ENCODE peak calls at places on chromosomes 11 and 22, in seven cellular contexts. Q, P, N, G, Y, C and L are unnamed samples.

GRCh38 chr22:31278643-31279326 is 13.5 kb downstream of the PIK3IP1 start:
- DNase-seq in Q (peak), P (no peak), N (no peak), G (no peak), Y (no peak), C (no peak), L (no peak)

GRCh38 chr11:96189351-96189750 is 153.6 kb downstream of the MAML2 start:
- DNase-seq in Q (no peak), P (no peak), N (no peak), G (peak), Y (no peak), C (no peak), L (no peak)

GRCh38 chr11:104705475-104706195 is 192.6 kb downstream of the CASP12 start:
- DNase-seq in Q (peak), P (no peak), N (no peak), G (peak), Y (no peak), C (no peak), L (no peak)

GRCh38 chr11:61747389-61748285 is 4.8 kb upstream of the MYRF start:
- DNase-seq in Q (peak), P (peak), N (peak), G (peak), Y (peak), C (peak), L (no peak)

GRCh38 chr11:12287374-12288211 is 89.8 kb upstream of the PARVA start:
- DNase-seq in Q (peak), P (peak), N (peak), G (peak), Y (peak), C (peak), L (peak)

GRCh38 chr11:91220476-91221202 is 997.8 kb upstream of the CHORDC1 start:
- DNase-seq in Q (no peak), P (no peak), N (no peak), G (no peak), Y (no peak), C (no peak), L (no peak)

GRCh38 chr11:77165066-77165465 is 37.0 kb downstream of the MYO7A start:
- DNase-seq in Q (no peak), P (no peak), N (no peak), G (no peak), Y (no peak), C (no peak), L (no peak)

GRCh38 chr11:116099541-116099940 is 595.3 kb upstream of the CADM1 start:
- DNase-seq in Q (peak), P (no peak), N (no peak), G (no peak), Y (no peak), C (no peak), L (no peak)

GRCh38 chr11:124837491-124837856 is 27.8 kb upstream of the ROBO3 start:
- DNase-seq in Q (no peak), P (no peak), N (peak), G (peak), Y (peak), C (peak), L (peak)

GRCh38 chr22:24107668-24108067 is 73.6 kb upstream of the SUSD2 start:
- DNase-seq in Q (peak), P (peak), N (no peak), G (no peak), Y (no peak), C (no peak), L (peak)

GRCh38 chr11:114162719-114163123 is 103.2 kb downstream of the ZBTB16 start:
- DNase-seq in Q (peak), P (peak), N (no peak), G (no peak), Y (peak), C (no peak), L (peak)

GRCh38 chr22:36324414-36324813 is 63.4 kb downstream of the MYH9 start:
- DNase-seq in Q (no peak), P (no peak), N (no peak), G (no peak), Y (no peak), C (no peak), L (no peak)

GRCh38 chr22:38032681-38033521 is 24.3 kb upstream of the PICK1 start:
- DNase-seq in Q (no peak), P (no peak), N (no peak), G (no peak), Y (no peak), C (no peak), L (peak)

GRCh38 chr11:8652140-8652539 is 30.3 kb downstream of the TRIM66 start:
- DNase-seq in Q (no peak), P (no peak), N (no peak), G (no peak), Y (no peak), C (no peak), L (no peak)

GRCh38 chr11:64752106-64752970 is 7.4 kb downstream of the PYGM start:
- DNase-seq in Q (no peak), P (peak), N (no peak), G (no peak), Y (no peak), C (no peak), L (no peak)

GRCh38 chr11:102882389-102883024 is 7.7 kb upstream of the MMP12 start:
- DNase-seq in Q (no peak), P (no peak), N (no peak), G (peak), Y (no peak), C (no peak), L (no peak)

GRCh38 chr11:71222318-71223080 is 29.9 kb downstream of the SHANK2 start:
- DNase-seq in Q (peak), P (peak), N (no peak), G (no peak), Y (no peak), C (no peak), L (no peak)

GRCh38 chr11:123434262-123434661 is 4.2 kb downstream of the GRAMD1B start:
- DNase-seq in Q (no peak), P (no peak), N (peak), G (peak), Y (peak), C (peak), L (no peak)

GRCh38 chr22:46269564-46269963 is 1.8 kb downstream of the TTC38 start:
- DNase-seq in Q (peak), P (peak), N (no peak), G (no peak), Y (no peak), C (no peak), L (no peak)

GRCh38 chr11:77779935-77780334 is 40.6 kb downstream of the RSF1 start:
- DNase-seq in Q (no peak), P (no peak), N (no peak), G (no peak), Y (peak), C (peak), L (no peak)

GRCh38 chr22:42688241-42688913 is 32.3 kb downstream of the A4GALT start:
- DNase-seq in Q (peak), P (peak), N (peak), G (no peak), Y (peak), C (peak), L (peak)

GRCh38 chr22:32265882-32266767 is 11.0 kb upstream of the SLC5A4 start:
- DNase-seq in Q (peak), P (no peak), N (peak), G (peak), Y (peak), C (peak), L (no peak)

GRCh38 chr22:39724857-39725256 is 154.3 kb downstream of the CACNA1I start:
- DNase-seq in Q (no peak), P (no peak), N (no peak), G (no peak), Y (no peak), C (no peak), L (no peak)

GRCh38 chr11:70913715-70914231 is 338.6 kb downstream of the SHANK2 start:
- DNase-seq in Q (no peak), P (no peak), N (no peak), G (no peak), Y (no peak), C (peak), L (no peak)

GRCh38 chr11:64096835-64097234 is 61.1 kb downstream of the FLRT1 start:
- DNase-seq in Q (no peak), P (no peak), N (no peak), G (no peak), Y (no peak), C (no peak), L (no peak)

GRCh38 chr11:69854719-69855118 is 35.5 kb upstream of the FGF3 start:
- DNase-seq in Q (peak), P (no peak), N (no peak), G (no peak), Y (no peak), C (no peak), L (no peak)

GRCh38 chr11:3162410-3163240 is 2.5 kb downstream of the OSBPL5 start:
- DNase-seq in Q (no peak), P (peak), N (no peak), G (no peak), Y (no peak), C (no peak), L (no peak)

GRCh38 chr11:3000032-3000961 is 8.2 kb upstream of the NAP1L4 start:
- DNase-seq in Q (peak), P (peak), N (no peak), G (no peak), Y (no peak), C (peak), L (peak)

GRCh38 chr11:30860970-30861369 is 274.8 kb upstream of the MPPED2 start:
- DNase-seq in Q (peak), P (no peak), N (no peak), G (no peak), Y (no peak), C (peak), L (no peak)